ENCODE peak calls at places on chromosome 19, in six cellular contexts. R is cardiac muscle cell, G is H1, X is neuronal stem cell, F is astrocyte, Z is heart right ventricle. C is an unnamed sample.
A peak's percentile ranks its signal among the peaks of the same experiment; 100 is the strongest.

GRCh38 chr19:21680679-21681078 is 86.7 kb downstream of the ZNF100 start:
- DNase-seq in R (no peak), G (no peak), X (no peak), F (no peak), Z (no peak), C (no peak)

GRCh38 chr19:58338336-58338735 is 11.5 kb downstream of the ZSCAN22 start:
- DNase-seq in R (no peak), G (no peak), X (no peak), F (no peak), Z (no peak), C (no peak)

GRCh38 chr19:28020631-28021315 is 1192.2 kb downstream of the UQCRFS1 start:
- DNase-seq in R (no peak), G (no peak), X (no peak), F (no peak), Z (no peak), C (no peak)

GRCh38 chr19:53903055-53903680 is 5.9 kb upstream of the CACNG7 start:
- DNase-seq in R (peak; percentile 56), G (peak; percentile 69), X (peak; percentile 84), F (peak; percentile 16), Z (peak; percentile 26), C (no peak)

GRCh38 chr19:3710265-3710812 is 2.2 kb downstream of the TJP3 start:
- DNase-seq in R (peak; percentile 68), G (peak; percentile 65), X (no peak), F (no peak), Z (peak; percentile 58), C (no peak)

GRCh38 chr19:58434217-58434616 is 5.7 kb downstream of the ZNF132 start:
- DNase-seq in R (peak; percentile 14), G (no peak), X (no peak), F (peak; percentile 47), Z (no peak), C (no peak)

GRCh38 chr19:47272448-47273312 is 2.0 kb upstream of the INAFM1 start:
- DNase-seq in R (no peak), G (peak; percentile 64), X (no peak), F (peak; percentile 10), Z (peak; percentile 55), C (no peak)

GRCh38 chr19:46474211-46474610 is 2.8 kb upstream of the PNMA8A start:
- DNase-seq in R (no peak), G (no peak), X (no peak), F (no peak), Z (no peak), C (no peak)

GRCh38 chr19:12797141-12797587 is 4.4 kb downstream of the PRDX2 start:
- DNase-seq in R (no peak), G (no peak), X (no peak), F (no peak), Z (no peak), C (no peak)

GRCh38 chr19:47109541-47110375 is 3.8 kb downstream of the ZC3H4 start:
- DNase-seq in R (peak; percentile 61), G (no peak), X (no peak), F (peak; percentile 42), Z (no peak), C (no peak)

GRCh38 chr19:52941941-52942370 is 18.7 kb upstream of the ZNF888 start:
- DNase-seq in R (peak; percentile 23), G (peak; percentile 70), X (no peak), F (no peak), Z (peak; percentile 22), C (no peak)

GRCh38 chr19:5436101-5436947 is 18.9 kb upstream of the ZNRF4 start:
- DNase-seq in R (peak; percentile 78), G (peak; percentile 96), X (peak; percentile 89), F (peak; percentile 91), Z (no peak), C (peak; percentile 67)

GRCh38 chr19:54473071-54473941 is at the start of gene CDC42EP5:
- DNase-seq in R (peak; percentile 95), G (no peak), X (no peak), F (peak; percentile 73), Z (peak; percentile 87), C (no peak)

GRCh38 chr19:43667524-43668405 is 2.2 kb downstream of the PLAUR start:
- DNase-seq in R (peak; percentile 26), G (peak; percentile 47), X (no peak), F (no peak), Z (no peak), C (peak; percentile 92)

GRCh38 chr19:10333758-10334339 is 520 bp upstream of the RAVER1 start:
- DNase-seq in R (no peak), G (peak; percentile 63), X (no peak), F (peak; percentile 1), Z (no peak), C (no peak)

GRCh38 chr19:36093146-36093662 is 17.7 kb upstream of the OVOL3 start:
- DNase-seq in R (no peak), G (no peak), X (no peak), F (no peak), Z (no peak), C (no peak)

GRCh38 chr19:46732966-46733692 is 12.7 kb upstream of the FKRP start:
- DNase-seq in R (no peak), G (no peak), X (no peak), F (peak; percentile 72), Z (no peak), C (no peak)

DNA sequence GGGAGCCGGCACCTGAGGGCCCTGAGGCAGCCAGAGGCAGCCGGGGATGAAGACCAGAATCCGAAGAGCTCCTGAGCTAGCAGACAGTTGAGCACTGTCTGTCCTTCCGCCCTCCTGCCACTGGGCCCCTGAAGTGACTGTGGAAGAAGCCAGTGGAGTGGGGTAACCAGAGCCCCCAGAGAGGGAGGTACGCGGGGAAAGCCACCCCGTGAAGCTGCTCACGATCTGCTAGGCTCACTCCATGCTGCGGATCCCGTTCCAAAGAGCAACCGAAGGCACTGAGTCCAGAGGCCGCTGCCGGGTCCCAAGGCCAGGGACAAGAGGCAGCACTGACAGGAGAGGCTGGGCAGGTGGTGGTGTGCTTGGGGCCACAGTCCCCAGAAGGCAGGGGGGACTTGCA is 6.6 kb downstream of the IZUMO4 start:
- DNase-seq in R (no peak), G (no peak), X (no peak), F (no peak), Z (no peak), C (no peak)
- H3K27ac ChIP-seq in R (no peak overlapping the region), G (no peak overlapping the region), X (no peak overlapping the region), F (no peak overlapping the region), Z (no peak overlapping the region), C (no peak overlapping the region)

GRCh38 chr19:29680447-29680846 is 15.2 kb downstream of the PLEKHF1 start:
- DNase-seq in R (no peak), G (no peak), X (no peak), F (no peak), Z (no peak), C (no peak)

GRCh38 chr19:29682236-29682895 is 17.1 kb downstream of the PLEKHF1 start:
- DNase-seq in R (no peak), G (no peak), X (no peak), F (no peak), Z (no peak), C (no peak)

GRCh38 chr19:29681422-29682235 is 16.4 kb downstream of the PLEKHF1 start:
- DNase-seq in R (peak; percentile 57), G (no peak), X (no peak), F (peak; percentile 57), Z (no peak), C (no peak)

GRCh38 chr19:29679598-29680210 is 14.4 kb downstream of the PLEKHF1 start:
- DNase-seq in R (no peak), G (no peak), X (no peak), F (no peak), Z (no peak), C (no peak)

GRCh38 chr19:29680937-29681336 is 15.7 kb downstream of the PLEKHF1 start:
- DNase-seq in R (no peak), G (no peak), X (no peak), F (no peak), Z (no peak), C (no peak)
- H3K4me1 ChIP-seq in R (no peaks in the 10 kb centered on the region), G (no peaks in the 10 kb centered on the region), X (peaks cover 26% of the 10 kb centered on the region), F (peaks cover 16% of the 10 kb centered on the region), Z (peaks cover 57% of the 10 kb centered on the region), C (no peaks in the 10 kb centered on the region)

DNA sequence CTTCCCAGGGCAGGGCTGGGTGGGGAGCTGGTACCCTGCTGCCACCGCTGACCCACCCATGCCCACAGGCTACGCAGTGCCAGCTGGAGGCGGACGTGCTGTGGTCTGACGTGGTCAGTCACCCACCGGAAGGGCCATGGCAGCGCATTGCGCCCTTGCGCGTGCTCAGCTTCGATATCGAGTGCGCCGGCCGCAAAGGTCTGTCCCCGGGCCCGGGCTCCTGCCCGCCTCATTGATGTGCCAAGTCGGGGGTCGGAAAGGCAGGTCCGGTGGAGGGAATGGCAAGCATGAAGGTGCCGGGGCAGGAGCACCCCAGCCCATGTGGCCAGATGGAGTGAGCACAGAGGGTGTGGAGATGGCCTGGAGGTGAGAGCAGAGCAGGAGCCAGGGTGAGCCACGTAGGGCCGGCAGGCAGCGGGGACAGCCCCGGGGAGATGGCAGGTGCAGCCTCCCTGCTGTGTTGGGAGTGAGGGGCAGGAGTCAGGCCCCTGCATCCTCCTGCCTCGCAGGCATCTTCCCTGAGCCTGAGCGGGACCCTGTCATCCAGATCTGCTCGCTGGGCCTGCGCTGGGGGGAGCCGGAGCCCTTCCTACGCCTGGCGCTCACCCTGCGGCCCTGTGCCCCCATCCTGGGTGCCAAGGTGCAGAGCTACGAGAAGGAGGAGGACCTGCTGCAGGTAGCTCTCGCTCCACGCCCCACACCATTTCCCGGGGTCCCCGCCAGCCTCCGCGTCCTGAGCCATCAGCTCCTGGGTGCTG is 16.0 kb upstream of the SPIB start:
- DNase-seq in R (no peak), G (no peak), X (no peak), F (no peak), Z (no peak), C (no peak)
- H3K36me3 ChIP-seq in R (no peaks in the 10 kb centered on the region), G (peaks cover 25% of the 10 kb centered on the region), X (peaks cover 52% of the 10 kb centered on the region), F (no peaks in the 10 kb centered on the region), Z (peaks cover 52% of the 10 kb centered on the region), C (peaks cover 38% of the 10 kb centered on the region)

GRCh38 chr19:7215176-7215575 is 79.0 kb downstream of the INSR start:
- DNase-seq in R (no peak), G (no peak), X (no peak), F (no peak), Z (no peak), C (no peak)

GRCh38 chr19:7216373-7216902 is 77.8 kb downstream of the INSR start:
- DNase-seq in R (no peak), G (no peak), X (no peak), F (no peak), Z (no peak), C (no peak)

GRCh38 chr19:7214329-7215089 is 79.7 kb downstream of the INSR start:
- DNase-seq in R (no peak), G (no peak), X (no peak), F (no peak), Z (no peak), C (no peak)

GRCh38 chr19:7211191-7211988 is 82.8 kb downstream of the INSR start:
- DNase-seq in R (peak; percentile 85), G (no peak), X (no peak), F (peak; percentile 79), Z (peak; percentile 69), C (no peak)

DNA sequence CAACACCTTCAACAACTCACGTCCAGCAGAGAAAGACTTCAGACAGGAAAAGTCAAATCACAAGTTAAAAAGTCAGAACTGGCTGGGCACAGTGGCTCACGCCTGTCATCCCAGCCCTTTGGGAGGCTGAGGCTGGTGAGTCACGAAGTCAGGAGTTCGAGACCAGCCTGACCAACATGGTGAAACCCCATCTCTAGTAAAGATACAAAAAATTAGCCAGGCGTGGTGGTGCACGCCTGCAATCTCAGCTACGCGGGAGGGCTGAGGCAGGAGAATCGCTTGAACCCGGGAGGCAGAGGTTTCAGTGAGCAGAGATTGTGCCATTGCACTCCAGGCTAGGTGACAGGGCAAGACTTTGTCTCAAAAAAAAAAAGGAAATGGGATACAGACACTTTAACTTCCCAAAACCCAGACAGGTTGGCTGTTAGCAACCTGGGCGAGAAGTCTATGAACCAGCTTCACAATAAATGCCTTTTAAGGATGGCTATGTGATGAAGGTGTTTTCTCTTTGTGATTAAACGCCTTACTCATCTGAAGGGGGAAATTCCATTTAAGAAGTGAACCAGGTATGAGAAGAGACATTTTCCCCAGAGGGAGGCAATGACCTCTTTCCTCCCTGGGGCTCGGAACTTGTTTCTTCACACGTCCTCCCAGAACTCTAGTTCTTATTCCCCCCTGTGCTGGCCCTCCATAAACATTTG is 80.4 kb downstream of the INSR start:
- DNase-seq in R (no peak), G (no peak), X (no peak), F (no peak), Z (no peak), C (no peak)
- H3K27ac ChIP-seq in R (no peak overlapping the region), G (peak overlapping the region; percentile 2), X (no peak overlapping the region), F (no peak overlapping the region), Z (no peak overlapping the region), C (no peak overlapping the region)

C was measured in iPS DF 6.9.